ENCODE peak calls at places on chromosome 7, in four cellular contexts. One of them, this sample, is unnamed. For H3K27me3 and H3K4me1, the result is how much of the 10 kb centered on the place peaks cover.

GRCh38 chr7:110375068-110375467 is 715.9 kb upstream of the LRRN3 start:
- DNase-seq in uterus: no peak
- DNase-seq in cardiac muscle cell: no peak
- DNase-seq in osteoblast: no peak
- DNase-seq in this sample: no peak

GRCh38 chr7:114255404-114255841 is 159.2 kb upstream of the FOXP2 start:
- DNase-seq in osteoblast: no peak
- DNase-seq in uterus: no peak
- DNase-seq in cardiac muscle cell: no peak
- DNase-seq in this sample: no peak

GRCh38 chr7:156223935-156224334 is 411.7 kb upstream of the SHH start:
- DNase-seq in uterus: no peak
- DNase-seq in cardiac muscle cell: no peak
- DNase-seq in osteoblast: no peak
- DNase-seq in this sample: no peak

GRCh38 chr7:133310232-133310852 is 57.5 kb downstream of the EXOC4 start:
- DNase-seq in cardiac muscle cell: peak
- DNase-seq in uterus: no peak
- DNase-seq in osteoblast: no peak
- DNase-seq in this sample: no peak

GRCh38 chr7:111587715-111588433 is 25.6 kb upstream of the IMMP2L start:
- DNase-seq in cardiac muscle cell: no peak
- DNase-seq in osteoblast: no peak
- DNase-seq in uterus: no peak
- DNase-seq in this sample: no peak

GRCh38 chr7:21966271-21966670 is 20.6 kb upstream of the CDCA7L start:
- DNase-seq in uterus: no peak
- DNase-seq in cardiac muscle cell: no peak
- DNase-seq in osteoblast: no peak
- DNase-seq in this sample: no peak

GRCh38 chr7:120360918-120361317 is 87.9 kb downstream of the KCND2 start:
- DNase-seq in uterus: no peak
- DNase-seq in osteoblast: no peak
- DNase-seq in cardiac muscle cell: no peak
- DNase-seq in this sample: no peak

GRCh38 chr7:18221377-18222290 is 194.0 kb upstream of the PRPS1L1 start:
- DNase-seq in cardiac muscle cell: no peak
- DNase-seq in uterus: no peak
- DNase-seq in osteoblast: no peak
- DNase-seq in this sample: no peak

GRCh38 chr7:122301858-122302745 is 2.4 kb downstream of the FEZF1 start:
- DNase-seq in cardiac muscle cell: no peak
- DNase-seq in uterus: no peak
- DNase-seq in osteoblast: peak
- DNase-seq in this sample: no peak

GRCh38 chr7:109126404-109127050 is 556.9 kb downstream of the DNAJB9 start:
- DNase-seq in cardiac muscle cell: peak
- DNase-seq in uterus: no peak
- DNase-seq in osteoblast: no peak
- DNase-seq in this sample: no peak

GRCh38 chr7:143284591-143285453 is at the start of gene TMEM139:
- DNase-seq in uterus: no peak
- DNase-seq in cardiac muscle cell: peak
- DNase-seq in osteoblast: no peak
- DNase-seq in this sample: no peak

GRCh38 chr7:80974396-80975358 is 55.8 kb upstream of the SEMA3C start:
- DNase-seq in cardiac muscle cell: no peak
- DNase-seq in uterus: no peak
- DNase-seq in osteoblast: no peak
- DNase-seq in this sample: no peak

DNA sequence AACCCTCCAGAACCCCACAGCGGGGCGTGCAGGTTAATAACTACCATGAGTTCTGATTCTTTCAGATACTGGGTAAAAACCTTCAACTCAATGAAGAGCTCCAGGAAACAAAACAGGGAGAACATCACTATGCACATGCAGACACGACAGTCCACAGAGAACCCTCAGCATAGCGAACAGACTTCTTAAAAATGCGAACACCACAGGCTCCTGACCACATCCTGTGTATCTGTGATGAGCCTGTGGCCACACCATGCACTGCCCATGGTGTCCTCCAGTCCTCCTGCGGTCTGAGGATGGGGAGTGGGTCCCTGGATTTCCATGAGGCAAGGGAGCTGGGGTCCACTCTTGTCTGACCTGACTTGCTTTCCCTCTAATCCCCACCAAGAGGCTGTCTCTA is 107.2 kb downstream of the COBL start:
- DNase-seq in cardiac muscle cell: no peak
- DNase-seq in uterus: no peak
- DNase-seq in osteoblast: no peak
- DNase-seq in this sample: no peak
- H3K27me3 ChIP-seq in cardiac muscle cell: under half
- H3K27me3 ChIP-seq in uterus: under half
- H3K27me3 ChIP-seq in osteoblast: under half
- H3K27me3 ChIP-seq in this sample: under half

DNA sequence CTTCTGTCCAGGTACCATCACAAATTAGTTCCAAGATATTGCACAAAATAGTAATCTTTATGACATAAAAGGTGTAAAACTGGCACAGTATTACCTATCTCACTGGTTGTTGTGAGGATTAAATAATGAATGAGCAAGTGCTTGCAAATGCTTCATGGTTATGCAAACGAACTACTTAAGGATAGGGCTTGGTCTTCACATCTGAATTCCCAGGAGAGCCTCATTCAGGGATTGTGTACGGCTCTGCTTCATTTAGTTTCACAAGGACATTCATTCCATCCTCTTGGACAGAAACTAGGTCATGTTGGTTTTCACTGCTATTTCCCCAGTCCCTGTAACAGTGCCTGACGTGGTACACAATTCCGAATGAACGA is 12.1 kb downstream of the ABCA13 start:
- DNase-seq in osteoblast: no peak
- DNase-seq in uterus: no peak
- DNase-seq in cardiac muscle cell: no peak
- DNase-seq in this sample: no peak
- H3K27ac ChIP-seq in osteoblast: no peak
- H3K27ac ChIP-seq in uterus: no peak
- H3K27ac ChIP-seq in cardiac muscle cell: no peak
- H3K27ac ChIP-seq in this sample: no peak

GRCh38 chr7:101933685-101934084 is 116.3 kb downstream of the CUX1 start:
- DNase-seq in cardiac muscle cell: no peak
- DNase-seq in osteoblast: no peak
- DNase-seq in uterus: no peak
- DNase-seq in this sample: no peak
- H3K4me1 ChIP-seq in cardiac muscle cell: half or more
- H3K4me1 ChIP-seq in osteoblast: under half
- H3K4me1 ChIP-seq in uterus: under half
- H3K4me1 ChIP-seq in this sample: under half

GRCh38 chr7:128910569-128910945 is at the start of gene KCP:
- DNase-seq in uterus: no peak
- DNase-seq in cardiac muscle cell: no peak
- DNase-seq in osteoblast: no peak
- DNase-seq in this sample: no peak

GRCh38 chr7:128909605-128910568 is 622 bp downstream of the KCP start:
- DNase-seq in osteoblast: peak
- DNase-seq in uterus: no peak
- DNase-seq in cardiac muscle cell: no peak
- DNase-seq in this sample: peak

GRCh38 chr7:128912281-128912680 is 1.8 kb upstream of the KCP start:
- DNase-seq in osteoblast: no peak
- DNase-seq in uterus: no peak
- DNase-seq in cardiac muscle cell: no peak
- DNase-seq in this sample: peak

GRCh38 chr7:128913856-128914565 is 3.5 kb upstream of the KCP start:
- DNase-seq in uterus: no peak
- DNase-seq in osteoblast: peak
- DNase-seq in cardiac muscle cell: no peak
- DNase-seq in this sample: no peak

GRCh38 chr7:128911441-128912031 is 1.0 kb upstream of the KCP start:
- DNase-seq in uterus: no peak
- DNase-seq in osteoblast: peak
- DNase-seq in cardiac muscle cell: peak
- DNase-seq in this sample: no peak
- H3K27me3 ChIP-seq in uterus: under half
- H3K27me3 ChIP-seq in osteoblast: half or more
- H3K27me3 ChIP-seq in cardiac muscle cell: under half
- H3K27me3 ChIP-seq in this sample: under half

GRCh38 chr7:137987563-137987962 is 14.3 kb downstream of the CREB3L2 start:
- DNase-seq in cardiac muscle cell: no peak
- DNase-seq in osteoblast: no peak
- DNase-seq in uterus: no peak
- DNase-seq in this sample: no peak
- H3K27ac ChIP-seq in cardiac muscle cell: peak
- H3K27ac ChIP-seq in osteoblast: peak
- H3K27ac ChIP-seq in uterus: peak
- H3K27ac ChIP-seq in this sample: peak

DNA sequence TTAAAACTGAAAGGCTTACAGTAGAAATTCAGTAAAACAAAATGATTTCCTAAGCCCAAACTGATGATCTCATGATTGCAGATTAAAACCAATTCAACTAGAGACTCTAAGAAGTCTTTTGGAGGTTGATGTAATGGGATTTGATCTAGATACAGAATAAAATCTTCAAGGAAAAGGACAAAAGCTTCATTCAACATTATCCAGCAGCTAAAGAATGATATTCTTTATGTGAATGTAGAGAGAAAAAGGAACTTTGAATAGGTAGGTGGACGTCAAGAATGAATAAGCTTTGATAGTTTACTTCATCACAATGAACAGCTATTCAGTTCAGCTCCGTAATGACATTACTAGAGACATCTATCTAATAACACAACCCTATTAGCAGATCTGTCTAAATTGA is 744.4 kb downstream of the PHTF2 start:
- DNase-seq in cardiac muscle cell: no peak
- DNase-seq in uterus: no peak
- DNase-seq in osteoblast: no peak
- DNase-seq in this sample: no peak
- H3K4me1 ChIP-seq in cardiac muscle cell: under half
- H3K4me1 ChIP-seq in uterus: under half
- H3K4me1 ChIP-seq in osteoblast: under half
- H3K4me1 ChIP-seq in this sample: under half

DNA sequence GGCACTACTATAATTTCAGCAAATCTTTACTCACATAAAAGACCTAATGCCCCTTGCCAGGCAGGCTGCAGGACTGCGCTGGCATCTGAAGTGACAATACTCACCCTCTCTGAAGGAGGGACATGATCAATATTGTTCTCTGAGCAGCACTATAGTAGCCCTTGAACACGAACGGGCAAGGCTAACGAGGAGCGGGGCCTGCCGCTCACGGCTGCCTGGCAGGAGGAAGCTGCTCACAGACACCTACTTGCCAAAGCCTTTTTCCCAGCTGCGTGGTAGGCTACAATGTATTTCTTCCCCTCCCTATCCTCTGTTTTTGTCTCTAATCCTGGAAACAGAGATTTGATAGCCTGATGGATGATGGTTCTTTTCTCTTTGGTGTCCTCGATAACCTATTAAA is 19.9 kb downstream of the PUS7 start:
- DNase-seq in osteoblast: no peak
- DNase-seq in cardiac muscle cell: no peak
- DNase-seq in uterus: no peak
- DNase-seq in this sample: no peak
- H3K27me3 ChIP-seq in osteoblast: under half
- H3K27me3 ChIP-seq in cardiac muscle cell: under half
- H3K27me3 ChIP-seq in uterus: under half
- H3K27me3 ChIP-seq in this sample: under half

GRCh38 chr7:628826-629225 is 97.7 kb upstream of the DNAAF5 start:
- DNase-seq in uterus: no peak
- DNase-seq in osteoblast: peak
- DNase-seq in cardiac muscle cell: no peak
- DNase-seq in this sample: peak

GRCh38 chr7:627661-628027 is 98.9 kb upstream of the DNAAF5 start:
- DNase-seq in osteoblast: peak
- DNase-seq in cardiac muscle cell: no peak
- DNase-seq in uterus: no peak
- DNase-seq in this sample: peak

GRCh38 chr7:628041-628763 is 98.3 kb upstream of the DNAAF5 start:
- DNase-seq in osteoblast: peak
- DNase-seq in cardiac muscle cell: no peak
- DNase-seq in uterus: no peak
- DNase-seq in this sample: peak

GRCh38 chr7:623464-623863 is 103.0 kb upstream of the DNAAF5 start:
- DNase-seq in cardiac muscle cell: no peak
- DNase-seq in uterus: no peak
- DNase-seq in osteoblast: peak
- DNase-seq in this sample: peak

GRCh38 chr7:625376-625971 is 101.0 kb upstream of the DNAAF5 start:
- DNase-seq in osteoblast: no peak
- DNase-seq in uterus: no peak
- DNase-seq in cardiac muscle cell: no peak
- DNase-seq in this sample: no peak
- H3K27ac ChIP-seq in osteoblast: no peak
- H3K27ac ChIP-seq in uterus: no peak
- H3K27ac ChIP-seq in cardiac muscle cell: no peak
- H3K27ac ChIP-seq in this sample: no peak

This sample was measured in aorta.